ENCODE peak calls at places on chromosomes 6 and 20, in four cellular contexts. O is IMR-90, U is H9, G is H1. B is an unnamed sample.

GRCh38 chr6:168888102-168888501 is 365.5 kb downstream of the THBS2 start:
- DNase-seq in O (no peak), U (no peak), G (no peak), B (no peak)

GRCh38 chr6:79833264-79833663 is 114.1 kb downstream of the ELOVL4 start:
- DNase-seq in U (no peak), G (no peak), O (no peak), B (no peak)

GRCh38 chr6:7646394-7646793 is 56.4 kb downstream of the SNRNP48 start:
- DNase-seq in U (no peak), G (no peak), O (peak; percentile 68), B (no peak)

GRCh38 chr6:42404494-42404893 is 47.2 kb downstream of the TRERF1 start:
- DNase-seq in U (peak; percentile 70), G (peak; percentile 38), O (peak; percentile 68), B (peak; percentile 90)

GRCh38 chr6:105482227-105482839 is 79.5 kb upstream of the PREP start:
- DNase-seq in O (peak; percentile 38), G (no peak), U (no peak), B (no peak)

GRCh38 chr6:67667640-67668422 is 967.3 kb upstream of the ADGRB3 start:
- DNase-seq in U (no peak), G (no peak), O (no peak), B (no peak)

GRCh38 chr20:57847104-57847503 is 137.3 kb upstream of the PMEPA1 start:
- DNase-seq in O (no peak), U (no peak), G (no peak), B (no peak)

GRCh38 chr6:107695061-107695715 is 128.9 kb downstream of the SCML4 start:
- DNase-seq in G (no peak), O (peak; percentile 40), U (no peak), B (no peak)

GRCh38 chr20:57258055-57258454 is 8.4 kb downstream of the BMP7 start:
- DNase-seq in G (no peak), O (no peak), U (no peak), B (no peak)

GRCh38 chr20:17666491-17666890 is 15.6 kb downstream of the RRBP1 start:
- DNase-seq in O (peak; percentile 60), G (no peak), U (no peak), B (no peak)

GRCh38 chr6:96104910-96105309 is 89.1 kb downstream of the FUT9 start:
- DNase-seq in U (no peak), O (no peak), G (no peak), B (no peak)

GRCh38 chr6:138517635-138518034 is 18.3 kb upstream of the NHSL1 start:
- DNase-seq in U (peak; percentile 77), G (peak; percentile 39), O (peak; percentile 43), B (peak; percentile 86)

GRCh38 chr20:10306440-10307358 is 88.1 kb downstream of the SNAP25 start:
- DNase-seq in O (peak; percentile 91), G (no peak), U (no peak), B (peak; percentile 72)

GRCh38 chr6:166515072-166515810 is 71.2 kb downstream of the RAMACL start:
- DNase-seq in G (no peak), O (peak; percentile 93), U (no peak), B (peak; percentile 89)

GRCh38 chr20:9072741-9073310 is 3.9 kb downstream of the PLCB4 start:
- DNase-seq in O (no peak), G (no peak), U (no peak), B (peak; percentile 95)

GRCh38 chr6:129195666-129196065 is 312.7 kb downstream of the LAMA2 start:
- DNase-seq in O (no peak), U (no peak), G (peak; percentile 25), B (peak; percentile 46)

GRCh38 chr20:6582449-6582848 is 185.0 kb upstream of the BMP2 start:
- DNase-seq in U (no peak), G (no peak), O (peak; percentile 2), B (no peak)

GRCh38 chr6:123913858-123914257 is 110.2 kb downstream of the NKAIN2 start:
- DNase-seq in O (peak; percentile 41), G (no peak), U (no peak), B (no peak)

GRCh38 chr6:125986956-125987617 is 747 bp downstream of the TRMT11 start:
- DNase-seq in O (peak; percentile 35), G (no peak), U (no peak), B (peak; percentile 57)

GRCh38 chr6:100276311-100277057 is 188.2 kb downstream of the SIM1 start:
- DNase-seq in O (no peak), G (no peak), U (no peak), B (no peak)

GRCh38 chr6:145204258-145204766 is 531.0 kb downstream of the EPM2A start:
- DNase-seq in O (no peak), U (no peak), G (no peak), B (no peak)

GRCh38 chr6:145208474-145208873 is 526.8 kb downstream of the EPM2A start:
- DNase-seq in U (no peak), O (no peak), G (no peak), B (no peak)

GRCh38 chr6:145209312-145209711 is 526.0 kb downstream of the EPM2A start:
- DNase-seq in O (no peak), U (no peak), G (no peak), B (no peak)

GRCh38 chr6:145206247-145206907 is 528.9 kb downstream of the EPM2A start:
- DNase-seq in G (no peak), O (peak; percentile 70), U (no peak), B (no peak)
- H4K5ac ChIP-seq in G (no peak overlapping the region), O (no peak overlapping the region), U (no peak overlapping the region), B (no peak overlapping the region)

DNA sequence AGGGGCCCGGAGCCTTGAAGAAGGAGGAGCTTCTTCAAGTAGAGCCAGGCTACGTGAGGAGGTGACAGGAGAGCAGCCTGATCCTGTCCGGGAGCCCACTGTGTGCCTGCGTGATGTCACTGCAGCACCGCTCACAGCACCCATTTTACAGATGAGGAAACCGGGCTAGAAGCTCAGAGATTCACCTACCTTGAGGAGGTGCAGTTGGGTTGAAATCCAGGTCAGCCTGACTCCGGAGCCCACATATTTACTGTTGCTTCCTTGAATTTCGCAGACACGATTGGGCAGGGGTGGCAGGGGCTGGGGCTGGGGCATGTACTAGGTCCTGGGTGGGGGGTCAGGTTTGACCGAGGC is 12.5 kb downstream of the VSTM2L start:
- DNase-seq in O (no peak), G (no peak), U (peak; percentile 48), B (no peak)
- H2BK15ac ChIP-seq in O (no peak overlapping the region), G (peak overlapping the region; percentile 72), U (no peak overlapping the region), B (no peak overlapping the region)

GRCh38 chr20:50418890-50419642 is 91.1 kb upstream of the PTPN1 start:
- DNase-seq in G (no peak), U (no peak), O (no peak), B (no peak)

GRCh38 chr20:50417484-50418235 is 92.5 kb upstream of the PTPN1 start:
- DNase-seq in O (no peak), U (no peak), G (no peak), B (no peak)

GRCh38 chr20:50423758-50424157 is 86.4 kb upstream of the PTPN1 start:
- DNase-seq in U (no peak), G (no peak), O (no peak), B (no peak)

GRCh38 chr20:50421356-50422340 is 88.5 kb upstream of the PTPN1 start:
- DNase-seq in U (no peak), O (no peak), G (no peak), B (no peak)

DNA sequence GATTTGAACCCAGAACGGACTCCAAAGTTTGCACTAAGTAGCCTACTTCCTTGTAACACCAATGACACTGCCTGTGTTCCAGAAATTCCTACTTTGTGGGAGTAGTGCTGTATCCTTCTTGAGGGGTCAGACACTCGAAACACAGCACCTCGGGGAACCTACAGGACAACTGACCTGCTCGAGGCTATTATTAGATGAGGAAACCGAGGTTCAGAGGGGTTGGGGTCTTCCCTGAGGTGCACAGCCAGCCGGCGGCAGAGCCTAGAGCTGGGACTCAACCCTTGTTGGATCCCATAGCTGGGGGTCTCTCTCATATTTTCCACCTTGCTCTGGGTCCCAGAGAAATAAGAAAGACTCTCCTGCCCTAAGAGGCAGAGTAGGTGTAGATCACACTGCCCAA is 89.8 kb upstream of the PTPN1 start:
- DNase-seq in U (no peak), O (no peak), G (no peak), B (no peak)
- H3K4me1 ChIP-seq in U (no peaks in the 10 kb centered on the region), O (peaks cover 31% of the 10 kb centered on the region), G (no peaks in the 10 kb centered on the region), B (no peaks in the 10 kb centered on the region)

GRCh38 chr20:15319444-15319843 is 982.0 kb upstream of the FLRT3 start:
- DNase-seq in G (no peak), O (no peak), U (no peak), B (no peak)
- H4K5ac ChIP-seq in G (no peak overlapping the region), O (no peak overlapping the region), U (no peak overlapping the region), B (no peak overlapping the region)

GRCh38 chr6:5751525-5752252 is 255.0 kb downstream of the NRN1 start:
- DNase-seq in U (no peak), G (no peak), O (peak; percentile 23), B (peak; percentile 32)
- H2BK15ac ChIP-seq in U (no peak overlapping the region), G (no peak overlapping the region), O (no peak overlapping the region), B (no peak overlapping the region)

DNA sequence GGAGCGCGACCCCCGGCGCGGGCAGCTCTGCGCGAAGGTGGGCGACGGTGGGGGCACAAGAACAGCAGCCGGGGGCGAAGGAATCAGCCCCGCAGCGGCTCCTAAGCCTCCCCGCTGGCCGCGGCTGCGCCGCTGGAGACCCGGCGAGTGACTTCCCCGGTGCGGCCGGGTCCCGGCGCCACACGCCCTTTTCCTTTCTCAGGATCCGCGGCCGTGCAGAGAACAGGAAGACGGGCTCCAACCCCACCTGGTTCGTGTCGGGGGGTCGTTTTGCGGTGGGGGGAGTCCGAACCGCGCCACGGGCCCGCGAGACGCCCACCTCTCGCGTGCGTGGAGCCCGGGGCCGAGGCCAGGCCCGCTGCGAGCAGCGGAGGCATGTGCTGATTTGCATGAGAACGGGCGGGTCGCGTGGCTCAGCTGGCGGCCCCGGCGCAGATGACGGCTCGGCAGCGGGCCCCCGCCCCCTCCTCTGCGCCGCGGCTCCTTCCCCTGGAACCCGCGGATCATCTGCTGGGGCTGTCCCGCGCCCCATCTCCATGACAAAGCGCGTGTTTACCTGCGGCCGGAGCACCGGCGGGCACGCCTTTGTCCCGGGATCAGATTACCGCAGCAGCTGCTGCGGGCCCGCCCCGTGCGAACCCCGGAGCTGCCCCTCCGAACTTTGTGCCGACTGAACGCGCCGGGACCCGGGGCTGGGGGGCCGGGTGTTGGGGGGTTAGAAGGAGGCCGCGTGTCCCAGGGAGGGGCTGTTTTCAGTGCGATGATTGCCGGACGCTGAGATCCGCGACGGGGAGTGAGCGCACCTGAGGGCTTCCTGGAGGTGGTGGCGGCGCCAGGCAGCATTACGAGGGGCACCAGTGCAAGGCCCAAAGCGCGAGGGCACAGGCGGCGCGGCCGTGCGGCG is 4.9 kb upstream of the DLL1 start:
- DNase-seq in U (peak; percentile 97), O (no peak), G (peak; percentile 74), B (peak; percentile 63)
- H3K4me1 ChIP-seq in U (peaks cover 8% of the 10 kb centered on the region), O (peaks cover 4% of the 10 kb centered on the region), G (peaks cover 17% of the 10 kb centered on the region), B (no peaks in the 10 kb centered on the region)